ENCODE peak calls at places on chromosomes 2 and 18, in four cellular contexts. D is mesendoderm; H is mesenchymal stem cell; M is CD8-positive, alpha-beta memory T cell. B is an unnamed sample.

GRCh38 chr2:144015036-144015435 is 504.9 kb downstream of the ZEB2 start:
- DNase-seq in H (no peak), D (no peak), M (no peak), B (no peak)

GRCh38 chr2:158786897-158787296 is 8.2 kb upstream of the DAPL1 start:
- DNase-seq in D (no peak), M (no peak), H (no peak), B (no peak)

GRCh38 chr2:54402350-54402749 is 53.8 kb upstream of the SPTBN1 start:
- DNase-seq in M (no peak), H (peak; percentile 82), D (peak; percentile 25), B (peak; percentile 66)

GRCh38 chr2:71658771-71659170 is 205.4 kb downstream of the DYSF start:
- DNase-seq in D (no peak), H (no peak), M (no peak), B (no peak)

GRCh38 chr18:41906528-41907256 is 48.3 kb upstream of the PIK3C3 start:
- DNase-seq in H (peak; percentile 52), M (peak; percentile 24), D (peak; percentile 71), B (no peak)

GRCh38 chr18:4369726-4370125 is 85.4 kb downstream of the DLGAP1 start:
- DNase-seq in D (no peak), M (no peak), H (no peak), B (no peak)

GRCh38 chr18:79485788-79486355 is 90.1 kb downstream of the NFATC1 start:
- DNase-seq in H (peak; percentile 85), D (no peak), M (no peak), B (peak; percentile 22)

GRCh38 chr2:191202209-191202721 is 42.9 kb upstream of the MYO1B start:
- DNase-seq in H (peak; percentile 97), M (no peak), D (no peak), B (no peak)

GRCh38 chr2:146547236-146547635 is 1297.6 kb upstream of the ACVR2A start:
- DNase-seq in H (no peak), D (no peak), M (no peak), B (no peak)

GRCh38 chr18:7458873-7459272 is 108.2 kb upstream of the PTPRM start:
- DNase-seq in H (no peak), D (no peak), M (no peak), B (peak; percentile 28)

GRCh38 chr2:45237128-45237527 is 227.9 kb upstream of the SIX2 start:
- DNase-seq in M (no peak), H (peak; percentile 37), D (no peak), B (no peak)

GRCh38 chr2:7792031-7792651 is 874.9 kb downstream of the RNF144A start:
- DNase-seq in H (no peak), D (no peak), M (no peak), B (no peak)

GRCh38 chr2:158904620-158905177 is 63.7 kb upstream of the TANC1 start:
- DNase-seq in H (peak; percentile 30), M (no peak), D (no peak), B (no peak)

GRCh38 chr2:45823723-45824206 is 172.3 kb downstream of the PRKCE start:
- DNase-seq in H (no peak), D (no peak), M (no peak), B (peak; percentile 83)

GRCh38 chr18:67517224-67517765 is 775 bp upstream of the DSEL start:
- DNase-seq in D (no peak), M (no peak), H (no peak), B (peak; percentile 20)

GRCh38 chr2:165691615-165692014 is 102.4 kb downstream of the GALNT3 start:
- DNase-seq in H (peak; percentile 41), D (peak; percentile 89), M (no peak), B (peak; percentile 18)

GRCh38 chr2:26520065-26520464 is 42.1 kb upstream of the OTOF start:
- DNase-seq in M (no peak), H (no peak), D (no peak), B (no peak)

GRCh38 chr2:141641462-141641861 is 489.4 kb downstream of the LRP1B start:
- DNase-seq in M (no peak), H (peak; percentile 45), D (no peak), B (no peak)

GRCh38 chr2:205734436-205734835 is 52.1 kb downstream of the NRP2 start:
- DNase-seq in H (peak; percentile 88), D (peak; percentile 90), M (no peak), B (no peak)

GRCh38 chr2:223549215-223549614 is 52.9 kb downstream of the SCG2 start:
- DNase-seq in H (peak; percentile 82), D (peak; percentile 24), M (no peak), B (no peak)

GRCh38 chr2:554444-554843 is 122.8 kb downstream of the TMEM18 start:
- DNase-seq in D (no peak), M (no peak), H (no peak), B (no peak)

GRCh38 chr2:26978061-26978596 is 7.7 kb downstream of the MAPRE3 start:
- DNase-seq in H (no peak), M (no peak), D (no peak), B (peak; percentile 37)

GRCh38 chr18:26022585-26022984 is 67.8 kb downstream of the SS18 start:
- DNase-seq in D (peak; percentile 35), H (no peak), M (no peak), B (no peak)

GRCh38 chr2:147095376-147095775 is 749.5 kb upstream of the ACVR2A start:
- DNase-seq in M (no peak), D (peak; percentile 51), H (no peak), B (no peak)

GRCh38 chr2:46276652-46277051 is 20.6 kb upstream of the EPAS1 start:
- DNase-seq in M (no peak), H (no peak), D (peak; percentile 32), B (no peak)

GRCh38 chr2:55809875-55810620 is 113.5 kb downstream of the EFEMP1 start:
- DNase-seq in H (no peak), D (peak; percentile 17), M (no peak), B (peak; percentile 44)

GRCh38 chr2:109702250-109702985 is 88.3 kb downstream of the SOWAHC start:
- DNase-seq in M (no peak), H (peak; percentile 62), D (no peak), B (no peak)

GRCh38 chr2:37786854-37787253 is 115.4 kb upstream of the CDC42EP3 start:
- DNase-seq in M (no peak), D (no peak), H (no peak), B (no peak)

GRCh38 chr2:158255257-158255656 is 153.6 kb downstream of the UPP2 start:
- DNase-seq in D (peak; percentile 27), M (no peak), H (no peak), B (no peak)

GRCh38 chr2:101766337-101766736 is 68.8 kb downstream of the MAP4K4 start:
- DNase-seq in H (no peak), D (no peak), M (no peak), B (no peak)

GRCh38 chr2:71618327-71619113 is 165.2 kb downstream of the DYSF start:
- DNase-seq in H (peak; percentile 3), M (no peak), D (no peak), B (no peak)

GRCh38 chr2:65366595-65367125 is 65.7 kb downstream of the SPRED2 start:
- DNase-seq in D (peak; percentile 73), M (no peak), H (peak; percentile 97), B (no peak)

GRCh38 chr18:36527025-36527424 is 229.5 kb downstream of the FHOD3 start:
- DNase-seq in D (no peak), H (no peak), M (no peak), B (no peak)

GRCh38 chr2:217273158-217273557 is 413.3 kb upstream of the TNP1 start:
- DNase-seq in D (no peak), M (no peak), H (no peak), B (no peak)

GRCh38 chr2:202038471-202039277 is 5.0 kb downstream of the FZD7 start:
- DNase-seq in D (peak; percentile 90), H (peak; percentile 77), M (no peak), B (peak; percentile 25)

GRCh38 chr2:231701456-231702373 is 6.6 kb upstream of the PTMA start:
- DNase-seq in D (no peak), H (peak; percentile 34), M (no peak), B (no peak)

GRCh38 chr2:63696496-63696895 is 107.7 kb downstream of the MDH1 start:
- DNase-seq in D (no peak), H (no peak), M (no peak), B (no peak)

GRCh38 chr2:161990741-161991140 is 83.3 kb downstream of the DPP4 start:
- DNase-seq in H (peak; percentile 85), D (peak; percentile 24), M (no peak), B (no peak)

GRCh38 chr18:28175047-28175929 is 1.6 kb downstream of the CDH2 start:
- DNase-seq in M (no peak), H (peak; percentile 63), D (peak; percentile 69), B (peak; percentile 42)

GRCh38 chr18:28175930-28176673 is 828 bp downstream of the CDH2 start:
- DNase-seq in H (peak; percentile 53), M (no peak), D (peak; percentile 54), B (peak; percentile 21)

GRCh38 chr18:28176933-28177827 is at the start of gene CDH2:
- DNase-seq in D (peak; percentile 98), H (peak; percentile 86), M (no peak), B (peak; percentile 70)

GRCh38 chr18:28177828-28178635 is 1.1 kb upstream of the CDH2 start:
- DNase-seq in D (peak; percentile 95), M (no peak), H (peak; percentile 62), B (peak; percentile 71)

DNA sequence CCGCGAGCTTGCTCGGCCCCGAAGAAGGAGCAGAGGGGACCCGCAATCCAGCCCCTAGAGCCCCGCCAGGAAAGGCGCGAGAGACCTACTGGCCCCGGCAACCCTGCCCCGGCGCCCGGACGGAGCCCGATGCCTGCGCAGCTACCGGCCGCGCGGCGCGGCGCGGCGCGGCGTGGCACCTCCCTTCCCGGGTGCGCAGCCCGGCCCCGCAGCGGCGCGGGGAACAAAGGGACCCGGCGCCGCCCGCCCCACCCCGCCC is 327 bp downstream of the CDH2 start:
- DNase-seq in D (no peak), H (no peak), M (no peak), B (no peak)
- H3K27me3 ChIP-seq in D (no peaks in the 10 kb centered on the region), H (no peaks in the 10 kb centered on the region), M (peaks cover 3% of the 10 kb centered on the region), B (peaks cover 58% of the 10 kb centered on the region)

GRCh38 chr2:233082934-233083755 is 23.0 kb downstream of the INPP5D start:
- DNase-seq in M (no peak), H (no peak), D (no peak), B (no peak)

GRCh38 chr2:233085839-233086150 is 25.7 kb downstream of the INPP5D start:
- DNase-seq in D (no peak), M (no peak), H (no peak), B (no peak)

GRCh38 chr2:233083782-233084181 is 23.6 kb downstream of the INPP5D start:
- DNase-seq in H (no peak), M (no peak), D (no peak), B (no peak)

GRCh38 chr2:233084488-233084887 is 24.3 kb downstream of the INPP5D start:
- DNase-seq in M (peak; percentile 30), H (no peak), D (no peak), B (peak; percentile 54)

GRCh38 chr2:233085037-233085838 is 25.1 kb downstream of the INPP5D start:
- DNase-seq in H (no peak), D (no peak), M (no peak), B (no peak)
- H3K27ac ChIP-seq in H (no peak overlapping the region), D (no peak overlapping the region), M (peak overlapping the region; percentile 66), B (peak overlapping the region; percentile 90)

GRCh38 chr2:28322051-28322450 is 70.6 kb upstream of the FOSL2 start:
- DNase-seq in H (no peak), D (no peak), M (no peak), B (no peak)
- H3K27me3 ChIP-seq in H (no peaks in the 10 kb centered on the region), D (no peaks in the 10 kb centered on the region), M (no peaks in the 10 kb centered on the region), B (no peaks in the 10 kb centered on the region)

DNA sequence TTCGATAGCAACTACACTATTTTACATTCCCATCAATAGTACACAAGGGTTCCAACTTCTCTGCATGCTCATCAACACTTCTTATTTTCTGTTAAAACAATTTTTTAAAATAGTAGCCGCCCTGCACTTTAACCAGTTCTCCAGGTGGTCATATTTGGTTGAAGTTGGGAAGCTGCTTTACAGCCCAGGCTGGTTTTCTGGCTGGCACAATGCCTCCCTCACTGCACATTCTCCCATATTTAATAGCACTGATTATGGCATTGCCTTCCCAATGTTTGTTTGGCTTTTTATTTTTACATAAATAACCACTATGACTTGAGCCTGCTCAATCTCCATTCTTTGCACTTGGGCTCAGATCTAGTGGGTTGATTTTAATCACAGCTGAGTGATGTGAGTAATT is 111.9 kb upstream of the MAP4K3 start:
- DNase-seq in D (no peak), H (no peak), M (no peak), B (no peak)
- H3K27ac ChIP-seq in D (no peak overlapping the region), H (no peak overlapping the region), M (no peak overlapping the region), B (no peak overlapping the region)

B was measured in left ventricle myocardium inferior.